ENCODE peak calls at places on chromosome 12, in six cellular contexts. One of them, this sample, is unnamed.
A peak's percentile ranks its signal among the peaks of the same experiment; 100 is the strongest.

GRCh38 chr12:111312016-111312415 is 56.9 kb downstream of the PHETA1 start:
- DNase-seq in HepG2: no peak
- DNase-seq in HCT116: no peak
- DNase-seq in GM12878: no peak
- DNase-seq in K562: no peak
- DNase-seq in H1: no peak
- DNase-seq in this sample: no peak

GRCh38 chr12:74365178-74365964 is 172.3 kb upstream of the ATXN7L3B start:
- DNase-seq in HepG2: peak; percentile 21
- DNase-seq in HCT116: no peak
- DNase-seq in GM12878: no peak
- DNase-seq in K562: peak; percentile 36
- DNase-seq in H1: peak; percentile 60
- DNase-seq in this sample: peak; percentile 18

GRCh38 chr12:86772688-86773087 is 516.5 kb upstream of the MGAT4C start:
- DNase-seq in HepG2: no peak
- DNase-seq in HCT116: no peak
- DNase-seq in GM12878: no peak
- DNase-seq in K562: no peak
- DNase-seq in H1: no peak
- DNase-seq in this sample: no peak

GRCh38 chr12:65878540-65878939 is 54.3 kb downstream of the HMGA2 start:
- DNase-seq in HepG2: no peak
- DNase-seq in HCT116: no peak
- DNase-seq in GM12878: no peak
- DNase-seq in K562: no peak
- DNase-seq in H1: no peak
- DNase-seq in this sample: no peak

GRCh38 chr12:10982244-10982643 is 4.5 kb downstream of the TAS2R50 start:
- DNase-seq in HepG2: no peak
- DNase-seq in HCT116: no peak
- DNase-seq in GM12878: peak; percentile 21
- DNase-seq in K562: no peak
- DNase-seq in H1: no peak
- DNase-seq in this sample: no peak

GRCh38 chr12:116687888-116688287 is 50.0 kb downstream of the SPRING1 start:
- DNase-seq in HepG2: peak; percentile 44
- DNase-seq in HCT116: peak; percentile 60
- DNase-seq in GM12878: no peak
- DNase-seq in K562: peak; percentile 67
- DNase-seq in H1: peak; percentile 92
- DNase-seq in this sample: peak; percentile 82

GRCh38 chr12:50017047-50017446 is 8.2 kb downstream of the RACGAP1 start:
- DNase-seq in HepG2: no peak
- DNase-seq in HCT116: no peak
- DNase-seq in GM12878: no peak
- DNase-seq in K562: no peak
- DNase-seq in H1: no peak
- DNase-seq in this sample: no peak

GRCh38 chr12:14402697-14403096 is 37.2 kb downstream of the ATF7IP start:
- DNase-seq in HepG2: no peak
- DNase-seq in HCT116: no peak
- DNase-seq in GM12878: no peak
- DNase-seq in K562: no peak
- DNase-seq in H1: no peak
- DNase-seq in this sample: no peak

GRCh38 chr12:79844693-79845092 is 90.2 kb downstream of the PPP1R12A start:
- DNase-seq in HepG2: peak; percentile 41
- DNase-seq in HCT116: peak; percentile 71
- DNase-seq in GM12878: no peak
- DNase-seq in K562: peak; percentile 32
- DNase-seq in H1: no peak
- DNase-seq in this sample: peak; percentile 69

DNA sequence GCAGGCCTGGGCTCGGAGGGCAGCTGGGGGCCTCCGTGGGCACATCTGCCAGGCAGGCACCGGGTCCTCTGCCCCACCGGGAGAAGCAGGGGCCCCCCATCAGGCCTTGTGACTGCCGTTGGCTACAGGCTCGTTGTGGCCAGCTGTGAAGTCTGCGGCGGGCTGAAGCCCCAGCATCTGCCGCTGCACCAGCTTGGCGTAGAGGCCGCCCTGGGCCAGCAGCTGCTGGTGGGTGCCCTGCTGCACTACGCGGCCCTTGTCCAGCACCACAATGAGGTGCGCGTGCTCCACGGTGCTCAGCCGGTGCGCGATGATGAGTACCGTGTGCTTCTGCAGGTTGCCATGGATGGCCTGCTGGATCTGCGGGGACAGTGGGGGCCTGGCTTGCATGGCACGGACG is 33.9 kb upstream of the VPS37B start:
- DNase-seq in HepG2: no peak
- DNase-seq in HCT116: no peak
- DNase-seq in GM12878: no peak
- DNase-seq in K562: no peak
- DNase-seq in H1: no peak
- DNase-seq in this sample: no peak
- TF ChIP-seq ZNF274 in HepG2: no peak
- TF ChIP-seq ZNF274 in HCT116: no peak
- TF ChIP-seq ZNF274 in GM12878: no peak
- TF ChIP-seq ZNF274 in K562: no peak
- TF ChIP-seq ZNF274 in H1: no peak
- TF ChIP-seq ZNF274 in this sample: no peak

DNA sequence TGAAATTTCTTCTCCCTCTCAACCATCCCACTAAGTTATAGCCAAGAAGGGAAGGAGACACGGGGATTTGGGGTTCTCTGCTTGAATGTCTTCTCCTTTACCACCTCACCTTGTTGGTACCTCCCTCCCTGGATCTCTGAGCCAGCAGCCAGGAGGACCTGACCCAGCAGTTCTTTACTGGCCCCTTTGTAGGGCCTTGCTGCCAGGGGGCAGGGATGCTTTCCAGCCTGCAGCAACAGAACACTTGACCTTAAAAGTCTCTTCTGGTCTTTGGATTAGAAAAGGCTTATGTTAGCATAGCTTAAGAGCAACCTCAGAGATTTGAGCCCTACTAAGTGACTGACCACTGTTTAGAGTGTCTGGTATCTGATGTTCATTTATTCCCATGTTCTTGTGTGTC is 10.4 kb downstream of the MLEC start:
- DNase-seq in HepG2: no peak
- DNase-seq in HCT116: no peak
- DNase-seq in GM12878: no peak
- DNase-seq in K562: no peak
- DNase-seq in H1: no peak
- DNase-seq in this sample: no peak
- TF ChIP-seq ZNF274 in HepG2: no peak
- TF ChIP-seq ZNF274 in HCT116: no peak
- TF ChIP-seq ZNF274 in GM12878: no peak
- TF ChIP-seq ZNF274 in K562: no peak
- TF ChIP-seq ZNF274 in H1: no peak
- TF ChIP-seq ZNF274 in this sample: no peak

GRCh38 chr12:107014050-107014449 is 27.1 kb upstream of the MTERF2 start:
- DNase-seq in HepG2: peak; percentile 40
- DNase-seq in HCT116: peak; percentile 56
- DNase-seq in GM12878: no peak
- DNase-seq in K562: peak; percentile 10
- DNase-seq in H1: no peak
- DNase-seq in this sample: no peak
- TF ChIP-seq ZNF274 in HepG2: no peak
- TF ChIP-seq ZNF274 in HCT116: no peak
- TF ChIP-seq ZNF274 in GM12878: no peak
- TF ChIP-seq ZNF274 in K562: no peak
- TF ChIP-seq ZNF274 in H1: no peak
- TF ChIP-seq ZNF274 in this sample: no peak

GRCh38 chr12:124700810-124701594 is 133.6 kb upstream of the NCOR2 start:
- DNase-seq in HepG2: no peak
- DNase-seq in HCT116: no peak
- DNase-seq in GM12878: no peak
- DNase-seq in K562: no peak
- DNase-seq in H1: no peak
- DNase-seq in this sample: peak; percentile 75
- TF ChIP-seq ZNF274 in HepG2: no peak
- TF ChIP-seq ZNF274 in HCT116: no peak
- TF ChIP-seq ZNF274 in GM12878: no peak
- TF ChIP-seq ZNF274 in K562: no peak
- TF ChIP-seq ZNF274 in H1: no peak
- TF ChIP-seq ZNF274 in this sample: no peak